ENCODE peak calls at places on chromosomes 16 and 17, in seven cellular contexts. Y is ovary; C is left ventricle myocardium inferior; E is CD8-positive, alpha-beta T cell; P is transverse colon; G is hepatocyte; W is GM23338. U is an unnamed sample. For H3K27me3, the result is how much of the 10 kb centered on the place peaks cover.

GRCh38 chr17:37830151-37830993 is 85.5 kb upstream of the HNF1B start:
- DNase-seq in C (no peak), Y (no peak), G (peak), W (no peak), E (no peak), P (no peak), U (peak)

GRCh38 chr16:88911148-88911945 is 44.9 kb upstream of the PABPN1L start:
- DNase-seq in P (no peak), W (no peak), E (no peak), C (no peak), G (no peak), Y (no peak), U (no peak)

GRCh38 chr17:60230358-60230757 is 80.6 kb downstream of the CA4 start:
- DNase-seq in P (no peak), C (no peak), G (no peak), Y (no peak), E (no peak), W (no peak), U (no peak)

GRCh38 chr16:7182510-7183109 is 150.0 kb upstream of the RBFOX1 start:
- DNase-seq in C (no peak), G (peak), P (no peak), Y (no peak), W (peak), E (no peak), U (no peak)

GRCh38 chr16:149024-149675 is 3.3 kb upstream of the HBZ start:
- DNase-seq in G (no peak), W (no peak), Y (no peak), E (no peak), C (no peak), P (no peak), U (no peak)

GRCh38 chr16:75074920-75075687 is 41.5 kb downstream of the LDHD start:
- DNase-seq in Y (no peak), E (peak), G (no peak), W (no peak), P (peak), C (no peak), U (peak)

GRCh38 chr17:78517421-78517820 is 59.8 kb downstream of the DNAH17 start:
- DNase-seq in E (no peak), G (no peak), W (no peak), Y (no peak), P (no peak), C (peak), U (no peak)

GRCh38 chr17:44360826-44361225 is 2.8 kb downstream of the FAM171A2 start:
- DNase-seq in G (peak), P (no peak), E (no peak), C (no peak), Y (peak), W (peak), U (no peak)

GRCh38 chr17:34299918-34300600 is 14.5 kb downstream of the CCL11 start:
- DNase-seq in E (no peak), C (no peak), P (no peak), Y (no peak), G (no peak), W (no peak), U (no peak)

GRCh38 chr17:27949304-27949703 is 56.1 kb upstream of the LYRM9 start:
- DNase-seq in E (no peak), P (no peak), W (peak), C (no peak), G (no peak), Y (no peak), U (no peak)

GRCh38 chr17:46928472-46929261 is 5.7 kb downstream of the GOSR2 start:
- DNase-seq in E (no peak), C (no peak), W (no peak), P (no peak), G (no peak), Y (no peak), U (no peak)

GRCh38 chr17:2709173-2709661 is 2.3 kb downstream of the CLUH start:
- DNase-seq in C (no peak), P (peak), W (peak), E (no peak), Y (no peak), G (peak), U (peak)

GRCh38 chr17:35797370-35797769 is 1.9 kb upstream of the MMP28 start:
- DNase-seq in E (no peak), G (no peak), P (no peak), C (no peak), W (no peak), Y (no peak), U (no peak)

GRCh38 chr16:9840761-9841665 is 341.2 kb downstream of the GRIN2A start:
- DNase-seq in C (no peak), W (peak), E (no peak), P (no peak), Y (no peak), G (no peak), U (peak)

GRCh38 chr16:46801428-46802049 is 29.4 kb downstream of the C16orf87 start:
- DNase-seq in C (no peak), E (no peak), W (peak), G (peak), Y (no peak), P (no peak), U (no peak)

GRCh38 chr17:59434429-59434828 is 103.0 kb downstream of the YPEL2 start:
- DNase-seq in C (no peak), Y (no peak), E (no peak), W (no peak), P (no peak), G (no peak), U (no peak)

GRCh38 chr17:62134397-62134796 is 69.3 kb upstream of the MED13 start:
- DNase-seq in G (no peak), C (no peak), E (no peak), W (no peak), Y (no peak), P (no peak), U (no peak)

GRCh38 chr16:30762991-30763725 is 1.0 kb downstream of the RNF40 start:
- DNase-seq in E (no peak), Y (no peak), P (no peak), W (no peak), C (no peak), G (no peak), U (no peak)

GRCh38 chr17:27464431-27464830 is 8.2 kb downstream of the KSR1 start:
- DNase-seq in G (no peak), P (no peak), E (no peak), W (no peak), Y (no peak), C (no peak), U (no peak)

GRCh38 chr17:55887531-55887930 is 136.7 kb downstream of the PCTP start:
- DNase-seq in G (no peak), Y (no peak), P (no peak), W (peak), E (no peak), C (no peak), U (no peak)

GRCh38 chr17:55883112-55883511 is 132.3 kb downstream of the PCTP start:
- DNase-seq in G (no peak), Y (no peak), C (no peak), E (no peak), W (peak), P (no peak), U (no peak)
- H3K4me3 ChIP-seq in G (no peak), Y (no peak), C (no peak), E (no peak), W (no peak), P (no peak), U (no peak)

GRCh38 chr16:60686824-60687223 is 1349.4 kb downstream of the CDH8 start:
- DNase-seq in P (no peak), C (no peak), Y (no peak), G (no peak), W (peak), E (no peak), U (no peak)
- TF ChIP-seq CTCF in P (no peak), C (no peak), Y (no peak), G (no peak), W (peak), E (no peak), U (no peak)

DNA sequence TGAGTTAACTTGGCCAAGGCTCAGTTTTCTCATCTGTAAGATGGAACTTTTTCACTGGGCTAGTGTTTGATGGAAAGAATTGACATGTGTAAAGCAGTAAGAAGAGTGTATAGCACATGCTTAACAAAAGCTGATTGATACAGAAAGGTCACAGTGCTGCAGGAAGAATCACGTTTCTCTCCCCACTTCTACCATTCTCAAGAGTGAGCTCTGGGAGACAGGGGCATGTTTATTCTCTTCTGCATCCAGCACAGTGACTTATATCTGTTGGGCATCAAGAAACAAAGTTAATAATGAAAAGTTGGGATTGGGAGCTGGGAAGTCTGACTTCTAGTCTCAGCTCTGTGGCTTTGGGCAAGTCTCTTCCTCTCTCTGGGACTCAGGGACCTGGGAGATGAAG is 55.3 kb downstream of the IRX3 start:
- DNase-seq in C (no peak), Y (no peak), E (no peak), G (no peak), W (no peak), P (no peak), U (no peak)
- H3K27me3 ChIP-seq in C (under half), Y (under half), E (under half), G (under half), W (under half), P (under half), U (under half)

GRCh38 chr16:50695017-50696000 is 1.9 kb downstream of the NOD2 start:
- DNase-seq in E (no peak), W (no peak), Y (no peak), P (no peak), G (no peak), C (no peak), U (no peak)

GRCh38 chr16:50696126-50696525 is 2.7 kb downstream of the NOD2 start:
- DNase-seq in P (no peak), G (no peak), E (no peak), Y (no peak), W (no peak), C (no peak), U (peak)

GRCh38 chr16:50697881-50698767 is 4.7 kb downstream of the NOD2 start:
- DNase-seq in Y (peak), P (peak), E (no peak), C (no peak), G (no peak), W (no peak), U (peak)

GRCh38 chr16:50697421-50697715 is 4.0 kb downstream of the NOD2 start:
- DNase-seq in W (no peak), P (no peak), Y (no peak), G (no peak), C (no peak), E (no peak), U (no peak)

GRCh38 chr16:50696575-50697420 is 3.4 kb downstream of the NOD2 start:
- DNase-seq in P (peak), C (peak), G (peak), Y (peak), E (peak), W (no peak), U (peak)
- H3K4me3 ChIP-seq in P (no peak), C (peak), G (no peak), Y (no peak), E (no peak), W (no peak), U (no peak)

GRCh38 chr16:3882531-3882930 is 2.0 kb upstream of the CREBBP start:
- DNase-seq in G (no peak), E (no peak), W (no peak), C (no peak), P (no peak), Y (no peak), U (no peak)

GRCh38 chr16:3879887-3880564 is 487 bp downstream of the CREBBP start:
- DNase-seq in C (peak), E (peak), G (peak), W (peak), P (peak), Y (peak), U (peak)

GRCh38 chr16:3881499-3881995 is 1.0 kb upstream of the CREBBP start:
- DNase-seq in Y (no peak), E (no peak), P (no peak), C (no peak), W (peak), G (peak), U (no peak)

GRCh38 chr16:3879258-3879886 is 1.1 kb downstream of the CREBBP start:
- DNase-seq in Y (no peak), P (peak), W (peak), C (peak), E (peak), G (peak), U (peak)

DNA sequence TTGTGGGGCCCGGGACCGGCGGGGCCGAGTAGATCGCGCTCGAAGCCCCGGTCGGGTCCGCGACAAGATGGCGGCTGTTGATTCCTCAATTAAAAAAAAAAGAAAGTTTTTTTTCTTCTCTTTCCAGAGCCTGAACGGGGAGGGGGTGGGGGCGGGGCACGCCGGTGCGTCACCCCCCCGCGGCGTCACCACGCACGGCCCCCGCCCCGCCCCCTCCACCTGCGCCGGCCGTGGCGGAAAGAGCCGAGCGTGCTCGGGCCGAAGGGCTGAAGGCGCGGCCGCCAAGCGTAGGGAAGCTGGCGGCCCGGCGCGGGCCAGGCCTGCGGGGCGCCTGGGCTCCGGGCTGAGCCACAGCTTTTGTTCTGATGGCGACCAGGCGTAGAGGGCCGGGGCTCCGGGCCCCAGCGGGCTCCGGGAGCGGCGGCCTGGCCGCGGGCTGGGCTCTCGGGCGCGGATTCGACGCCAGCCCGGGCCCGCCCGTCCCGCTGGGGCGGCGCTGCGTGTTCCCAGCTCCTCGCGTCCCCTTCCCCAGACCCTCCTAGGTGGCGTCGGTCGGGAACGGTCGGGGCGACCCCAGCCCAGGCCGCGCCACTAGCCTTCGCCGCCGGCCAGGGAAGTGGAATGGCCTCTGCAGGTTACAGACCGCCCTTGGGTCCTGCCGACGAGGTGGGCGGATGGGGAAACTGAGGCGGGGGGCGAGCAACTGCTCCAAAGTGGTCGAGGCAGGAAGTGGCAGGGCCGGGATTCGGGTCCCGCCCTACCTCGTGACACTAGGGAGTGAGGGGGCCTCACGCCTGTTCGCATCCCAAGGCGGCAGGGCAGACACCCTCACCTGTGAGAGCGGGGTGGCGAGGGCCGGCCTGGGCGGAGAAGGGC is at the start of gene CREBBP:
- DNase-seq in G (peak), W (peak), P (peak), E (peak), C (peak), Y (peak), U (peak)
- TF ChIP-seq CTCF in G (no peak), W (no peak), P (no peak), E (no peak), C (no peak), Y (no peak), U (no peak)